ENCODE peak calls at places on chromosomes 7 and 10, in four cellular contexts. E, X, I and P are unnamed samples.

GRCh38 chr7:112444505-112444904 is 5.8 kb upstream of the IFRD1 start:
- DNase-seq in E (no peak), X (no peak), I (no peak), P (no peak)

GRCh38 chr7:129090307-129090907 is 35.5 kb upstream of the TNPO3 start:
- DNase-seq in E (no peak), X (no peak), I (no peak), P (no peak)

GRCh38 chr10:89702121-89702480 is 711 bp downstream of the KIF20B start:
- DNase-seq in E (peak), X (no peak), I (no peak), P (peak)

GRCh38 chr10:71996598-71997371 is 32.6 kb downstream of the CHST3 start:
- DNase-seq in E (no peak), X (no peak), I (no peak), P (no peak)

GRCh38 chr10:70575486-70575873 is 27.1 kb downstream of the PRF1 start:
- DNase-seq in E (no peak), X (no peak), I (no peak), P (peak)

GRCh38 chr10:68543004-68543918 is 15.9 kb upstream of the SLC25A16 start:
- DNase-seq in E (peak), X (no peak), I (no peak), P (peak)

GRCh38 chr10:12333382-12334185 is 15.8 kb upstream of the CAMK1D start:
- DNase-seq in E (peak), X (no peak), I (no peak), P (peak)

GRCh38 chr7:114777288-114777687 is 144.6 kb upstream of the MDFIC start:
- DNase-seq in E (no peak), X (no peak), I (no peak), P (no peak)

GRCh38 chr10:11725912-11726311 is 16.3 kb upstream of the ECHDC3 start:
- DNase-seq in E (no peak), X (no peak), I (no peak), P (no peak)

GRCh38 chr7:44378744-44379143 is 53.4 kb upstream of the CAMK2B start:
- DNase-seq in E (peak), X (no peak), I (no peak), P (peak)

GRCh38 chr10:110420401-110421193 is 77.1 kb upstream of the DUSP5 start:
- DNase-seq in E (peak), X (no peak), I (no peak), P (peak)

GRCh38 chr7:138981332-138982203 is at the start of gene KIAA1549:
- DNase-seq in E (peak), X (no peak), I (no peak), P (peak)

GRCh38 chr7:19754521-19755116 is 18.8 kb downstream of the TMEM196 start:
- DNase-seq in E (peak), X (no peak), I (peak), P (peak)